ENCODE peak calls at places on chromosomes 12 and 14, in four cellular contexts. One of them, this sample, is unnamed.

GRCh38 chr12:48013287-48013686 is 9.0 kb upstream of the COL2A1 start:
- DNase-seq in uterus: no peak
- DNase-seq in tibial nerve: no peak
- DNase-seq in caudate nucleus: no peak
- DNase-seq in this sample: no peak

GRCh38 chr12:131397493-131398181 is 313.3 kb upstream of the SFSWAP start:
- DNase-seq in uterus: no peak
- DNase-seq in tibial nerve: no peak
- DNase-seq in caudate nucleus: no peak
- DNase-seq in this sample: no peak

GRCh38 chr12:131074221-131075083 is 120.7 kb downstream of the ADGRD1 start:
- DNase-seq in uterus: peak; percentile 36
- DNase-seq in tibial nerve: peak; percentile 74
- DNase-seq in caudate nucleus: no peak
- DNase-seq in this sample: no peak

GRCh38 chr14:77108753-77109152 is 10.7 kb downstream of the CIPC start:
- DNase-seq in uterus: no peak
- DNase-seq in tibial nerve: no peak
- DNase-seq in caudate nucleus: no peak
- DNase-seq in this sample: no peak

GRCh38 chr12:84355561-84355960 is 557.0 kb downstream of the SLC6A15 start:
- DNase-seq in uterus: no peak
- DNase-seq in tibial nerve: no peak
- DNase-seq in caudate nucleus: no peak
- DNase-seq in this sample: no peak

GRCh38 chr12:132610051-132610759 is at the start of gene LRCOL1:
- DNase-seq in uterus: no peak
- DNase-seq in tibial nerve: no peak
- DNase-seq in caudate nucleus: no peak
- DNase-seq in this sample: peak; percentile 52

GRCh38 chr14:72711936-72712335 is 182.0 kb downstream of the DPF3 start:
- DNase-seq in uterus: no peak
- DNase-seq in tibial nerve: no peak
- DNase-seq in caudate nucleus: no peak
- DNase-seq in this sample: no peak

GRCh38 chr12:7075931-7076330 is 15.4 kb downstream of the C1S start:
- DNase-seq in uterus: no peak
- DNase-seq in tibial nerve: no peak
- DNase-seq in caudate nucleus: no peak
- DNase-seq in this sample: no peak

GRCh38 chr12:121181181-121181580 is 28.7 kb upstream of the P2RX4 start:
- DNase-seq in uterus: no peak
- DNase-seq in tibial nerve: no peak
- DNase-seq in caudate nucleus: no peak
- DNase-seq in this sample: no peak

GRCh38 chr14:59707778-59708635 is 131.4 kb upstream of the CCDC175 start:
- DNase-seq in uterus: no peak
- DNase-seq in tibial nerve: no peak
- DNase-seq in caudate nucleus: no peak
- DNase-seq in this sample: no peak

GRCh38 chr12:104276192-104277131 is 27.1 kb upstream of the EID3 start:
- DNase-seq in uterus: no peak
- DNase-seq in tibial nerve: no peak
- DNase-seq in caudate nucleus: no peak
- DNase-seq in this sample: no peak

GRCh38 chr14:33851931-33852330 is 98.9 kb downstream of the EGLN3 start:
- DNase-seq in uterus: no peak
- DNase-seq in tibial nerve: no peak
- DNase-seq in caudate nucleus: no peak
- DNase-seq in this sample: no peak

GRCh38 chr12:40327506-40327905 is 102.7 kb downstream of the LRRK2 start:
- DNase-seq in uterus: no peak
- DNase-seq in tibial nerve: no peak
- DNase-seq in caudate nucleus: no peak
- DNase-seq in this sample: no peak

GRCh38 chr12:6069452-6070093 is 54.9 kb downstream of the VWF start:
- DNase-seq in uterus: peak; percentile 48
- DNase-seq in tibial nerve: no peak
- DNase-seq in caudate nucleus: no peak
- DNase-seq in this sample: no peak

GRCh38 chr12:70157099-70157498 is 86.1 kb upstream of the CNOT2 start:
- DNase-seq in uterus: no peak
- DNase-seq in tibial nerve: no peak
- DNase-seq in caudate nucleus: no peak
- DNase-seq in this sample: no peak
- H3K27ac ChIP-seq in uterus: no peak overlapping the region
- H3K27ac ChIP-seq in tibial nerve: no peak overlapping the region
- H3K27ac ChIP-seq in caudate nucleus: no peak overlapping the region
- H3K27ac ChIP-seq in this sample: no peak overlapping the region

GRCh38 chr14:96105089-96105920 is 66.1 kb downstream of the C14orf132 start:
- DNase-seq in uterus: peak; percentile 30
- DNase-seq in tibial nerve: no peak
- DNase-seq in caudate nucleus: no peak
- DNase-seq in this sample: no peak
- H3K27ac ChIP-seq in uterus: peak overlapping the region; percentile 69
- H3K27ac ChIP-seq in tibial nerve: peak overlapping the region; percentile 84
- H3K27ac ChIP-seq in caudate nucleus: no peak overlapping the region
- H3K27ac ChIP-seq in this sample: peak overlapping the region; percentile 83

DNA sequence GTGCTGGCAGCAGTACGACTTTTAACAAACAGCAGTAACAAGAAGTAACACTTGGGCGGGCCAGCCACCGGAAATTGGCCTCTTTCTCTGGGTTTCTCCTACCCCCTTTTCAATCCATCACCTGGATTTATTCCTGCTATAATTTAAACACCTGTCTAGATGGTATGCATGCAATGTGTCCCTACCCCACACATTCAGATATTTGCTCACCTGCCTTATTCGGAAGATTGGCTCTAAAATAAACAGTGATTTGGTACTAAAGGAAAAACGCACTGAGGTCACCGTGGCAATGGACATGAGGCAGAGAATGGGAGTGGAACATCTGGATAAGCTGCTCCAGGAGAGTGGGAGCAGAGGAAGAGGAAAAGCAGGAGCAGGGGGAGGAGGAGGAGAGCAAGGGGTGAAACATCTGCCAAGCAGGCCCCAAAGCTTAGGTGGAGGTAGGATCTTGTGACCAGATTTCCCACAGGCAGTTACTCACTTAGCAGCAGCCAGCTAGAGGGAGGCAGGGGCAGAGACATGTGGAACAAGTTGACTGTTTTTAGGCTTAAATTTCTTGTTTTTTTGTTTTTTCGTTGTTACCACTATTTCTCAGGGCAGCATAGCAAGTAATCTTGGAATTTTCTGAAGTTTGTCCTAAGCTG is 150.9 kb downstream of the TTLL5 start:
- DNase-seq in uterus: peak; percentile 28
- DNase-seq in tibial nerve: no peak
- DNase-seq in caudate nucleus: no peak
- DNase-seq in this sample: no peak
- H3K27ac ChIP-seq in uterus: peak overlapping the region; percentile 59
- H3K27ac ChIP-seq in tibial nerve: no peak overlapping the region
- H3K27ac ChIP-seq in caudate nucleus: no peak overlapping the region
- H3K27ac ChIP-seq in this sample: no peak overlapping the region

GRCh38 chr14:88515499-88516221 is 39.1 kb downstream of the PTPN21 start:
- DNase-seq in uterus: no peak
- DNase-seq in tibial nerve: no peak
- DNase-seq in caudate nucleus: no peak
- DNase-seq in this sample: no peak
- H3K27ac ChIP-seq in uterus: no peak overlapping the region
- H3K27ac ChIP-seq in tibial nerve: no peak overlapping the region
- H3K27ac ChIP-seq in caudate nucleus: no peak overlapping the region
- H3K27ac ChIP-seq in this sample: no peak overlapping the region

GRCh38 chr12:46571593-46571992 is 199.0 kb upstream of the SLC38A2 start:
- DNase-seq in uterus: no peak
- DNase-seq in tibial nerve: no peak
- DNase-seq in caudate nucleus: no peak
- DNase-seq in this sample: no peak
- H3K27ac ChIP-seq in uterus: no peak overlapping the region
- H3K27ac ChIP-seq in tibial nerve: no peak overlapping the region
- H3K27ac ChIP-seq in caudate nucleus: no peak overlapping the region
- H3K27ac ChIP-seq in this sample: no peak overlapping the region